ENCODE peak calls at places on chromosomes 7 and 10, in six cellular contexts. B is colonic mucosa; F is PC-9; Y is fibroblast of lung; C is WERI-Rb-1; S is CD8-positive, alpha-beta T cell. N is an unnamed sample.

GRCh38 chr7:44046321-44047061 is 2.0 kb downstream of the DBNL start:
- DNase-seq in B (no peak), F (no peak), Y (no peak), C (no peak), S (no peak), N (no peak)

GRCh38 chr10:132294561-132295320 is 13.0 kb downstream of the STK32C start:
- DNase-seq in B (no peak), F (no peak), Y (no peak), C (no peak), S (no peak), N (no peak)

GRCh38 chr7:138821912-138822311 is 23.9 kb upstream of the ATP6V0A4 start:
- DNase-seq in B (no peak), F (no peak), Y (no peak), C (no peak), S (no peak), N (no peak)

GRCh38 chr10:16949806-16950205 is 132.6 kb upstream of the RSU1 start:
- DNase-seq in B (no peak), F (no peak), Y (no peak), C (no peak), S (no peak), N (no peak)

GRCh38 chr7:23377134-23377533 is 78.0 kb downstream of the MALSU1 start:
- DNase-seq in B (no peak), F (no peak), Y (peak; percentile 54), C (no peak), S (no peak), N (no peak)

GRCh38 chr7:28137471-28137870 is 43.1 kb downstream of the JAZF1 start:
- DNase-seq in B (no peak), F (no peak), Y (no peak), C (no peak), S (no peak), N (no peak)

GRCh38 chr7:132347129-132347528 is 229.1 kb downstream of the PLXNA4 start:
- DNase-seq in B (no peak), F (no peak), Y (no peak), C (no peak), S (no peak), N (no peak)

GRCh38 chr10:114615600-114616007 is 42.5 kb downstream of the ABLIM1 start:
- DNase-seq in B (no peak), F (no peak), Y (no peak), C (no peak), S (no peak), N (no peak)

GRCh38 chr10:116470768-116471415 is 43.2 kb downstream of the PNLIPRP3 start:
- DNase-seq in B (peak; percentile 45), F (peak; percentile 1), Y (no peak), C (peak; percentile 42), S (no peak), N (no peak)

GRCh38 chr7:70776627-70777101 is 355.3 kb upstream of the GALNT17 start:
- DNase-seq in B (no peak), F (no peak), Y (no peak), C (no peak), S (no peak), N (no peak)

GRCh38 chr7:21923663-21924062 is 22.0 kb downstream of the CDCA7L start:
- DNase-seq in B (no peak), F (no peak), Y (peak; percentile 42), C (peak; percentile 67), S (no peak), N (no peak)

GRCh38 chr7:130143986-130144618 is 61.1 kb downstream of the TMEM209 start:
- DNase-seq in B (peak; percentile 62), F (no peak), Y (no peak), C (no peak), S (no peak), N (no peak)

GRCh38 chr7:690478-691360 is 35.8 kb upstream of the DNAAF5 start:
- DNase-seq in B (no peak), F (no peak), Y (no peak), C (no peak), S (no peak), N (no peak)

GRCh38 chr7:152173372-152174070 is 148.0 kb downstream of the GALNT11 start:
- DNase-seq in B (no peak), F (no peak), Y (no peak), C (no peak), S (no peak), N (peak; percentile 1)

GRCh38 chr7:149125189-149125863 is 798 bp downstream of the ZNF425 start:
- DNase-seq in B (no peak), F (no peak), Y (peak; percentile 15), C (no peak), S (no peak), N (no peak)

GRCh38 chr7:51113560-51113959 is 203.0 kb downstream of the COBL start:
- DNase-seq in B (no peak), F (no peak), Y (no peak), C (no peak), S (no peak), N (no peak)

GRCh38 chr7:90269163-90269562 is 24.2 kb downstream of the CFAP69 start:
- DNase-seq in B (no peak), F (no peak), Y (no peak), C (no peak), S (no peak), N (no peak)

GRCh38 chr10:72419241-72419640 is 64.5 kb upstream of the DNAJB12 start:
- DNase-seq in B (no peak), F (no peak), Y (no peak), C (peak; percentile 22), S (no peak), N (no peak)

GRCh38 chr7:150379590-150380379 is 655 bp downstream of the ZNF775 start:
- DNase-seq in B (peak; percentile 66), F (no peak), Y (peak; percentile 21), C (no peak), S (no peak), N (no peak)

GRCh38 chr10:124512600-124512999 is 51.0 kb downstream of the LHPP start:
- DNase-seq in B (no peak), F (no peak), Y (no peak), C (no peak), S (no peak), N (no peak)

GRCh38 chr7:77940647-77941046 is 142.1 kb downstream of the PHTF2 start:
- DNase-seq in B (no peak), F (peak; percentile 31), Y (peak; percentile 62), C (no peak), S (no peak), N (no peak)

GRCh38 chr7:77351539-77352004 is 64.6 kb downstream of the GSAP start:
- DNase-seq in B (no peak), F (no peak), Y (no peak), C (no peak), S (peak; percentile 50), N (no peak)

GRCh38 chr7:132577206-132578049 is 1.2 kb upstream of the PLXNA4 start:
- DNase-seq in B (peak; percentile 44), F (no peak), Y (peak; percentile 75), C (peak; percentile 67), S (no peak), N (no peak)

GRCh38 chr7:27994639-27995038 is 186.0 kb downstream of the JAZF1 start:
- DNase-seq in B (peak; percentile 50), F (no peak), Y (no peak), C (no peak), S (no peak), N (peak; percentile 31)

DNA sequence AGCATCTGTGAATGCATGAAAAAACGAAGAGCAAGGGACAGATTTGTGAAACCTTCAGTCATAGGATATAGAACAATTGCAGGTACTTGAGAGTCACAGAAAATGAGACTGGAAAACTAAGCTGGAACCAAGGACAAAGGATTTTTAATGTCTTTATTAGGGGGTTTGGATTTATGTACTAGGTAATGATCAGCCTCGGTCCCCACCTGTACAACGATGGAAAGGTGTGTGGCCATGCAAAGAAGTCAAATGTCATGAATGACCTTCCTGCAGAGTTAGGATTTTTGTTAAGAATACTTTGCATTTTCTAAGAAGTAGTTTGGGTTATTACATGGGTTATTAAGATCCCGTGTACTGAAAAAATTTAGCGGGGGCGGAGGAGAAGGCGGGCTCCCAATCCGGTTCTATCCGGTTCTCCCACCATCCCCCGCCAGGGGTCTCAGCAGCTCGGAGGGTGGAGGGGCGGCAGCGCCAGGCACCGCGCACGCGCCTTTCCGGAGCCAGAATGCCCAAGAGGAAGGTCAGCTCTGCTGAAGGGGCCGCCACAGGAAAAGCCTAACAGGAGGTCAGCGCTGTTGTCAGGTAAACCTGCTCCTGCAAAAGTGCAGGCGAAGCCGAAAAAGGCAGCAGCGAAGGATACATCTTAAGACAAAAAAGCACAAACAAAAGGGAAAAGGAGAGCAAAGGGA is 327.5 kb upstream of the PLXDC2 start:
- DNase-seq in B (no peak), F (no peak), Y (peak; percentile 33), C (no peak), S (no peak), N (no peak)
- TF ChIP-seq CTCF in B (no peak), F (no peak), Y (no peak), C (no peak), S (no peak), N (no peak)

GRCh38 chr10:93758510-93758885 is 762 bp downstream of the LGI1 start:
- DNase-seq in B (no peak), F (no peak), Y (no peak), C (no peak), S (no peak), N (no peak)
- H3K4me3 ChIP-seq in B (no peak overlapping the region), F (no peak overlapping the region), Y (no peak overlapping the region), C (no peak overlapping the region), S (no peak overlapping the region), N (no peak overlapping the region)

DNA sequence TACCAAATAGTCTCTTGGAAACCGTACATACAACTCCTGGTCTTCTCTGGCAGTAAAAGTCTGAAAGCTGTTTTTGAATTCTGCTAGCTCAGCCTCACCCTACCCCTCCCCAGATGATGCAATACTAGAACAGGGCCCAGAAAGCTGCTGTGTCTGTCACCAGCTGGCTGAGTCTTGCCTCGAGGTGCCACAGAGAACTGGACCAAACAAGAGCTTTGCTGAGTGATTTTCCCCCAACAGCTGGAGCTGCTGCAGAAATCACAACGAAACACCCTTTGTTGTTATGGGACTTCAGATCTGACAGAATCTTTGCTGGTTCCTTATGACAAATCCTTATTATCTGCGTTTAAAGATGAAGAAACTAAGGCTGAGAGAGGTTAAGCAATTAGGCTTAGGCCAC is 134.1 kb downstream of the SPAG6 start:
- DNase-seq in B (no peak), F (no peak), Y (peak; percentile 44), C (no peak), S (no peak), N (no peak)
- H3K27me3 ChIP-seq in B (peaks cover 38% of the 10 kb centered on the region), F (no peaks in the 10 kb centered on the region), Y (peaks cover 26% of the 10 kb centered on the region), C (no peaks in the 10 kb centered on the region), S (peaks cover 31% of the 10 kb centered on the region), N (peaks cover 19% of the 10 kb centered on the region)

DNA sequence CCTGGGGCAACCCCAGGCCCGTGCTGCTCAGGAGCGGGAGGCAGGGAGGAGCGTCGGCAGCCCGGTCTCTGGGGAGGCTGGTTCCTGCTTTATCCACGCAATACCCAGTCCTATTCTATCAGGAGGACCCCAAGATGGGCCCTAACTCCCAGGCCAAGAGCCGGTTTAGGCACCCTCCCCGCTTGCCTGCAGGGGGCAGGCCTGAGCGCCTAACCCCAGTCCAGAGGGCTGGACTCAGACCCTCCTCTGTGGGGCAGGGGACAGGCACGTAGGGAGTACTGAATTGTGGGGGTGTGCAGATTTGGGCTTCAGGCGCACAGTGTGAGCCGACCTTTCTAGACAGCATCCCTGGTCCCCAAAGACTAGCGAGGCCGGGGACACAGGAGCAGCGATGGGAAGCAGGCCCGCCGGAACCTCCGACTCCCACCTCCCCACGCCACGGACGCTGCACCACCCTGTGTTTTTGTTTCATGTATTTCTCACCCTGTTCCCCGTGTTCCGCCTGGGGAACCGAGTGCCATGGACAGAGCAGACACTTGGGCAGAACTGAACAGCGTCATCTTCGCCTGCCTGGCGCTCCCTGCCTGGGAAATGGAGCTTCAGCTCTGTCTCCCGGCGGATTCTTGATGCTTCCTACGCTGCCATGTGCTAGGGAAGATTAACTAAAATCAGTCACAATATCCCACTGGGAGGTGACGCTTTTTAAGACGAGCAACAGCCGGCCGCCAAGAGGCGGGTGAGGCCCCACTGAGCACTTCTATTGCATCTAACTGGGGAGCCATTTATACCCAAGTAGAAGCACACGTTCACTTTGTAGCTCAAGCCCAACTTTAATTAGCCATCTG is 5.3 kb downstream of the NUDT1 start:
- DNase-seq in B (no peak), F (no peak), Y (no peak), C (peak; percentile 82), S (no peak), N (no peak)
- TF ChIP-seq CTCF in B (peak; percentile 36), F (peak; percentile 77), Y (peak; percentile 61), C (peak; percentile 94), S (peak; percentile 41), N (peak; percentile 89)

N was measured in BJ.